ENCODE peak calls at places on chromosomes 1 and 21, in eight cellular contexts. One of them, this sample, is unnamed.

GRCh38 chr1:175591083-175591743 is 152.2 kb downstream of the TNR start:
- DNase-seq in endothelial cell: no peak
- DNase-seq in HT1080: no peak
- DNase-seq in DMS 273 treated with DMSO at 0.1 percent for 48 hours: no peak
- DNase-seq in H4: no peak
- DNase-seq in Right ventricle myocardium superior: peak; percentile 50
- DNase-seq in erythroblast: peak; percentile 86
- DNase-seq in bronchial epithelial cell: no peak
- DNase-seq in this sample: no peak

GRCh38 chr1:242639104-242639503 is 114.6 kb upstream of the PLD5 start:
- DNase-seq in endothelial cell: no peak
- DNase-seq in HT1080: no peak
- DNase-seq in DMS 273 treated with DMSO at 0.1 percent for 48 hours: no peak
- DNase-seq in H4: no peak
- DNase-seq in Right ventricle myocardium superior: no peak
- DNase-seq in erythroblast: no peak
- DNase-seq in bronchial epithelial cell: no peak
- DNase-seq in this sample: no peak

GRCh38 chr1:40423264-40423642 is 27.0 kb upstream of the ZFP69B start:
- DNase-seq in endothelial cell: no peak
- DNase-seq in HT1080: no peak
- DNase-seq in DMS 273 treated with DMSO at 0.1 percent for 48 hours: no peak
- DNase-seq in H4: no peak
- DNase-seq in Right ventricle myocardium superior: no peak
- DNase-seq in erythroblast: no peak
- DNase-seq in bronchial epithelial cell: no peak
- DNase-seq in this sample: no peak

GRCh38 chr1:199719156-199719842 is 308.2 kb upstream of the NR5A2 start:
- DNase-seq in endothelial cell: no peak
- DNase-seq in HT1080: no peak
- DNase-seq in DMS 273 treated with DMSO at 0.1 percent for 48 hours: no peak
- DNase-seq in H4: no peak
- DNase-seq in Right ventricle myocardium superior: no peak
- DNase-seq in erythroblast: no peak
- DNase-seq in bronchial epithelial cell: no peak
- DNase-seq in this sample: no peak

GRCh38 chr21:45761703-45762102 is 118.2 kb downstream of the PCBP3 start:
- DNase-seq in endothelial cell: no peak
- DNase-seq in HT1080: no peak
- DNase-seq in DMS 273 treated with DMSO at 0.1 percent for 48 hours: no peak
- DNase-seq in H4: no peak
- DNase-seq in Right ventricle myocardium superior: no peak
- DNase-seq in erythroblast: no peak
- DNase-seq in bronchial epithelial cell: no peak
- DNase-seq in this sample: no peak

GRCh38 chr1:202860744-202861419 is 28.1 kb downstream of the RABIF start:
- DNase-seq in endothelial cell: peak; percentile 56
- DNase-seq in HT1080: peak; percentile 31
- DNase-seq in DMS 273 treated with DMSO at 0.1 percent for 48 hours: peak; percentile 12
- DNase-seq in H4: no peak
- DNase-seq in Right ventricle myocardium superior: peak; percentile 50
- DNase-seq in erythroblast: peak; percentile 43
- DNase-seq in bronchial epithelial cell: peak; percentile 79
- DNase-seq in this sample: peak; percentile 41

GRCh38 chr1:184379111-184379752 is 7.6 kb upstream of the C1orf21 start:
- DNase-seq in endothelial cell: no peak
- DNase-seq in HT1080: peak; percentile 18
- DNase-seq in DMS 273 treated with DMSO at 0.1 percent for 48 hours: no peak
- DNase-seq in H4: no peak
- DNase-seq in Right ventricle myocardium superior: no peak
- DNase-seq in erythroblast: no peak
- DNase-seq in bronchial epithelial cell: peak; percentile 35
- DNase-seq in this sample: peak; percentile 67

GRCh38 chr1:54889132-54889725 is 2.2 kb upstream of the DHCR24 start:
- DNase-seq in endothelial cell: no peak
- DNase-seq in HT1080: no peak
- DNase-seq in DMS 273 treated with DMSO at 0.1 percent for 48 hours: no peak
- DNase-seq in H4: no peak
- DNase-seq in Right ventricle myocardium superior: no peak
- DNase-seq in erythroblast: no peak
- DNase-seq in bronchial epithelial cell: no peak
- DNase-seq in this sample: no peak

GRCh38 chr1:204853446-204853845 is 17.2 kb upstream of the NFASC start:
- DNase-seq in endothelial cell: no peak
- DNase-seq in HT1080: no peak
- DNase-seq in DMS 273 treated with DMSO at 0.1 percent for 48 hours: no peak
- DNase-seq in H4: no peak
- DNase-seq in Right ventricle myocardium superior: no peak
- DNase-seq in erythroblast: no peak
- DNase-seq in bronchial epithelial cell: no peak
- DNase-seq in this sample: no peak

GRCh38 chr21:43855955-43856354 is 9.1 kb upstream of the AGPAT3 start:
- DNase-seq in endothelial cell: no peak
- DNase-seq in HT1080: no peak
- DNase-seq in DMS 273 treated with DMSO at 0.1 percent for 48 hours: no peak
- DNase-seq in H4: no peak
- DNase-seq in Right ventricle myocardium superior: no peak
- DNase-seq in erythroblast: no peak
- DNase-seq in bronchial epithelial cell: no peak
- DNase-seq in this sample: no peak

GRCh38 chr1:201495447-201496295 is 11.3 kb downstream of the CSRP1 start:
- DNase-seq in endothelial cell: no peak
- DNase-seq in HT1080: no peak
- DNase-seq in DMS 273 treated with DMSO at 0.1 percent for 48 hours: no peak
- DNase-seq in H4: no peak
- DNase-seq in Right ventricle myocardium superior: peak; percentile 89
- DNase-seq in erythroblast: no peak
- DNase-seq in bronchial epithelial cell: peak; percentile 77
- DNase-seq in this sample: peak; percentile 88

GRCh38 chr1:159972443-159973205 is 18.6 kb upstream of the SLAMF9 start:
- DNase-seq in endothelial cell: no peak
- DNase-seq in HT1080: no peak
- DNase-seq in DMS 273 treated with DMSO at 0.1 percent for 48 hours: no peak
- DNase-seq in H4: no peak
- DNase-seq in Right ventricle myocardium superior: no peak
- DNase-seq in erythroblast: no peak
- DNase-seq in bronchial epithelial cell: no peak
- DNase-seq in this sample: no peak

GRCh38 chr1:157842939-157843338 is 1.3 kb upstream of the CD5L start:
- DNase-seq in endothelial cell: no peak
- DNase-seq in HT1080: no peak
- DNase-seq in DMS 273 treated with DMSO at 0.1 percent for 48 hours: no peak
- DNase-seq in H4: no peak
- DNase-seq in Right ventricle myocardium superior: no peak
- DNase-seq in erythroblast: no peak
- DNase-seq in bronchial epithelial cell: no peak
- DNase-seq in this sample: no peak

GRCh38 chr1:201260236-201260591 is 23.1 kb upstream of the PKP1 start:
- DNase-seq in endothelial cell: no peak
- DNase-seq in HT1080: no peak
- DNase-seq in DMS 273 treated with DMSO at 0.1 percent for 48 hours: no peak
- DNase-seq in H4: no peak
- DNase-seq in Right ventricle myocardium superior: no peak
- DNase-seq in erythroblast: no peak
- DNase-seq in bronchial epithelial cell: no peak
- DNase-seq in this sample: no peak

GRCh38 chr1:229229721-229230135 is 41.2 kb upstream of the RAB4A start:
- DNase-seq in endothelial cell: no peak
- DNase-seq in HT1080: no peak
- DNase-seq in DMS 273 treated with DMSO at 0.1 percent for 48 hours: no peak
- DNase-seq in H4: no peak
- DNase-seq in Right ventricle myocardium superior: peak; percentile 77
- DNase-seq in erythroblast: no peak
- DNase-seq in bronchial epithelial cell: no peak
- DNase-seq in this sample: peak; percentile 62

GRCh38 chr1:191993549-191993948 is 164.7 kb upstream of the RGS18 start:
- DNase-seq in endothelial cell: no peak
- DNase-seq in HT1080: peak; percentile 12
- DNase-seq in DMS 273 treated with DMSO at 0.1 percent for 48 hours: no peak
- DNase-seq in H4: peak; percentile 34
- DNase-seq in Right ventricle myocardium superior: no peak
- DNase-seq in erythroblast: peak; percentile 10
- DNase-seq in bronchial epithelial cell: peak; percentile 19
- DNase-seq in this sample: peak; percentile 81

GRCh38 chr1:173937062-173937461 is 19.9 kb upstream of the SERPINC1 start:
- DNase-seq in endothelial cell: no peak
- DNase-seq in HT1080: no peak
- DNase-seq in DMS 273 treated with DMSO at 0.1 percent for 48 hours: no peak
- DNase-seq in H4: no peak
- DNase-seq in Right ventricle myocardium superior: no peak
- DNase-seq in erythroblast: no peak
- DNase-seq in bronchial epithelial cell: no peak
- DNase-seq in this sample: no peak

GRCh38 chr1:20486457-20487235 is 636 bp upstream of the CAMK2N1 start:
- DNase-seq in endothelial cell: peak; percentile 42
- DNase-seq in HT1080: peak; percentile 28
- DNase-seq in DMS 273 treated with DMSO at 0.1 percent for 48 hours: peak; percentile 43
- DNase-seq in H4: no peak
- DNase-seq in Right ventricle myocardium superior: peak; percentile 84
- DNase-seq in erythroblast: no peak
- DNase-seq in bronchial epithelial cell: no peak
- DNase-seq in this sample: peak; percentile 20

GRCh38 chr1:247332901-247333361 is 1.3 kb upstream of the ZNF496 start:
- DNase-seq in endothelial cell: no peak
- DNase-seq in HT1080: peak; percentile 18
- DNase-seq in DMS 273 treated with DMSO at 0.1 percent for 48 hours: no peak
- DNase-seq in H4: no peak
- DNase-seq in Right ventricle myocardium superior: peak; percentile 64
- DNase-seq in erythroblast: no peak
- DNase-seq in bronchial epithelial cell: peak; percentile 66
- DNase-seq in this sample: no peak

GRCh38 chr1:242425232-242425631 is 99.3 kb downstream of the PLD5 start:
- DNase-seq in endothelial cell: no peak
- DNase-seq in HT1080: peak; percentile 64
- DNase-seq in DMS 273 treated with DMSO at 0.1 percent for 48 hours: no peak
- DNase-seq in H4: peak; percentile 47
- DNase-seq in Right ventricle myocardium superior: no peak
- DNase-seq in erythroblast: no peak
- DNase-seq in bronchial epithelial cell: peak; percentile 39
- DNase-seq in this sample: peak; percentile 37

GRCh38 chr21:26148071-26148470 is 22.5 kb downstream of the APP start:
- DNase-seq in endothelial cell: no peak
- DNase-seq in HT1080: peak; percentile 51
- DNase-seq in DMS 273 treated with DMSO at 0.1 percent for 48 hours: no peak
- DNase-seq in H4: peak; percentile 32
- DNase-seq in Right ventricle myocardium superior: no peak
- DNase-seq in erythroblast: no peak
- DNase-seq in bronchial epithelial cell: no peak
- DNase-seq in this sample: no peak

GRCh38 chr1:37517569-37517968 is 3.0 kb upstream of the MEAF6 start:
- DNase-seq in endothelial cell: no peak
- DNase-seq in HT1080: no peak
- DNase-seq in DMS 273 treated with DMSO at 0.1 percent for 48 hours: no peak
- DNase-seq in H4: no peak
- DNase-seq in Right ventricle myocardium superior: no peak
- DNase-seq in erythroblast: no peak
- DNase-seq in bronchial epithelial cell: no peak
- DNase-seq in this sample: no peak